ENCODE peak calls at places on chromosomes 2 and 18, in nine cellular contexts. One of them, this sample, is unnamed.

GRCh38 chr2:219369447-219369861 is 18.3 kb downstream of the DNPEP start:
- DNase-seq in astrocyte of the spinal cord: peak; percentile 48
- DNase-seq in epithelial cell of esophagus: peak; percentile 61
- DNase-seq in cardiac fibroblast: peak; percentile 88
- DNase-seq in lung: peak; percentile 68
- DNase-seq in foreskin fibroblast: peak; percentile 45
- DNase-seq in transverse colon: peak; percentile 51
- DNase-seq in lower lobe of right lung: peak; percentile 64
- DNase-seq in dorsolateral prefrontal cortex: no peak
- DNase-seq in this sample: no peak

GRCh38 chr2:160406591-160407392 is 86.8 kb downstream of the RBMS1 start:
- DNase-seq in astrocyte of the spinal cord: peak; percentile 83
- DNase-seq in epithelial cell of esophagus: peak; percentile 67
- DNase-seq in cardiac fibroblast: peak; percentile 86
- DNase-seq in lung: peak; percentile 56
- DNase-seq in foreskin fibroblast: peak; percentile 42
- DNase-seq in transverse colon: peak; percentile 58
- DNase-seq in lower lobe of right lung: peak; percentile 76
- DNase-seq in dorsolateral prefrontal cortex: peak; percentile 52
- DNase-seq in this sample: no peak

GRCh38 chr2:2886934-2887333 is 490.7 kb downstream of the EIPR1 start:
- DNase-seq in astrocyte of the spinal cord: no peak
- DNase-seq in epithelial cell of esophagus: no peak
- DNase-seq in cardiac fibroblast: no peak
- DNase-seq in lung: no peak
- DNase-seq in foreskin fibroblast: no peak
- DNase-seq in transverse colon: no peak
- DNase-seq in lower lobe of right lung: no peak
- DNase-seq in dorsolateral prefrontal cortex: no peak
- DNase-seq in this sample: no peak

GRCh38 chr2:200150411-200151086 is 155.9 kb upstream of the SPATS2L start:
- DNase-seq in astrocyte of the spinal cord: no peak
- DNase-seq in epithelial cell of esophagus: no peak
- DNase-seq in cardiac fibroblast: no peak
- DNase-seq in lung: no peak
- DNase-seq in foreskin fibroblast: no peak
- DNase-seq in transverse colon: no peak
- DNase-seq in lower lobe of right lung: no peak
- DNase-seq in dorsolateral prefrontal cortex: no peak
- DNase-seq in this sample: no peak

GRCh38 chr18:49935215-49935614 is 121.9 kb upstream of the ACAA2 start:
- DNase-seq in astrocyte of the spinal cord: no peak
- DNase-seq in epithelial cell of esophagus: no peak
- DNase-seq in cardiac fibroblast: no peak
- DNase-seq in lung: no peak
- DNase-seq in foreskin fibroblast: no peak
- DNase-seq in transverse colon: no peak
- DNase-seq in lower lobe of right lung: no peak
- DNase-seq in dorsolateral prefrontal cortex: no peak
- DNase-seq in this sample: no peak

GRCh38 chr2:172858473-172858745 is 122.8 kb downstream of the RAPGEF4 start:
- DNase-seq in astrocyte of the spinal cord: no peak
- DNase-seq in epithelial cell of esophagus: peak; percentile 45
- DNase-seq in cardiac fibroblast: peak; percentile 69
- DNase-seq in lung: no peak
- DNase-seq in foreskin fibroblast: no peak
- DNase-seq in transverse colon: no peak
- DNase-seq in lower lobe of right lung: no peak
- DNase-seq in dorsolateral prefrontal cortex: no peak
- DNase-seq in this sample: no peak

GRCh38 chr2:113858764-113859163 is 31.1 kb upstream of the ACTR3 start:
- DNase-seq in astrocyte of the spinal cord: peak; percentile 86
- DNase-seq in epithelial cell of esophagus: peak; percentile 94
- DNase-seq in cardiac fibroblast: peak; percentile 73
- DNase-seq in lung: no peak
- DNase-seq in foreskin fibroblast: peak; percentile 92
- DNase-seq in transverse colon: no peak
- DNase-seq in lower lobe of right lung: no peak
- DNase-seq in dorsolateral prefrontal cortex: no peak
- DNase-seq in this sample: peak; percentile 77

GRCh38 chr2:224173882-224174415 is 134.9 kb upstream of the SERPINE2 start:
- DNase-seq in astrocyte of the spinal cord: no peak
- DNase-seq in epithelial cell of esophagus: no peak
- DNase-seq in cardiac fibroblast: no peak
- DNase-seq in lung: no peak
- DNase-seq in foreskin fibroblast: no peak
- DNase-seq in transverse colon: no peak
- DNase-seq in lower lobe of right lung: no peak
- DNase-seq in dorsolateral prefrontal cortex: no peak
- DNase-seq in this sample: no peak

GRCh38 chr2:113831156-113831555 is 58.7 kb upstream of the ACTR3 start:
- DNase-seq in astrocyte of the spinal cord: peak; percentile 50
- DNase-seq in epithelial cell of esophagus: peak; percentile 96
- DNase-seq in cardiac fibroblast: peak; percentile 15
- DNase-seq in lung: no peak
- DNase-seq in foreskin fibroblast: peak; percentile 51
- DNase-seq in transverse colon: no peak
- DNase-seq in lower lobe of right lung: no peak
- DNase-seq in dorsolateral prefrontal cortex: no peak
- DNase-seq in this sample: no peak

GRCh38 chr2:239354132-239354790 is 46.6 kb downstream of the HDAC4 start:
- DNase-seq in astrocyte of the spinal cord: no peak
- DNase-seq in epithelial cell of esophagus: no peak
- DNase-seq in cardiac fibroblast: no peak
- DNase-seq in lung: no peak
- DNase-seq in foreskin fibroblast: no peak
- DNase-seq in transverse colon: no peak
- DNase-seq in lower lobe of right lung: no peak
- DNase-seq in dorsolateral prefrontal cortex: no peak
- DNase-seq in this sample: no peak

GRCh38 chr2:119715409-119716295 is 36.7 kb downstream of the TMEM177 start:
- DNase-seq in astrocyte of the spinal cord: no peak
- DNase-seq in epithelial cell of esophagus: no peak
- DNase-seq in cardiac fibroblast: no peak
- DNase-seq in lung: no peak
- DNase-seq in foreskin fibroblast: no peak
- DNase-seq in transverse colon: no peak
- DNase-seq in lower lobe of right lung: no peak
- DNase-seq in dorsolateral prefrontal cortex: no peak
- DNase-seq in this sample: no peak

GRCh38 chr2:151237422-151238012 is 24.1 kb downstream of the RBM43 start:
- DNase-seq in astrocyte of the spinal cord: no peak
- DNase-seq in epithelial cell of esophagus: peak; percentile 76
- DNase-seq in cardiac fibroblast: no peak
- DNase-seq in lung: no peak
- DNase-seq in foreskin fibroblast: no peak
- DNase-seq in transverse colon: no peak
- DNase-seq in lower lobe of right lung: no peak
- DNase-seq in dorsolateral prefrontal cortex: no peak
- DNase-seq in this sample: no peak

GRCh38 chr18:8139127-8139591 is 470.1 kb upstream of the RAB12 start:
- DNase-seq in astrocyte of the spinal cord: no peak
- DNase-seq in epithelial cell of esophagus: no peak
- DNase-seq in cardiac fibroblast: peak; percentile 13
- DNase-seq in lung: no peak
- DNase-seq in foreskin fibroblast: no peak
- DNase-seq in transverse colon: no peak
- DNase-seq in lower lobe of right lung: no peak
- DNase-seq in dorsolateral prefrontal cortex: no peak
- DNase-seq in this sample: no peak
- TF ChIP-seq CTCF in astrocyte of the spinal cord: no peak
- TF ChIP-seq CTCF in epithelial cell of esophagus: no peak
- TF ChIP-seq CTCF in cardiac fibroblast: no peak
- TF ChIP-seq CTCF in lung: no peak
- TF ChIP-seq CTCF in foreskin fibroblast: no peak
- TF ChIP-seq CTCF in transverse colon: no peak
- TF ChIP-seq CTCF in lower lobe of right lung: no peak
- TF ChIP-seq CTCF in dorsolateral prefrontal cortex: no peak
- TF ChIP-seq CTCF in this sample: no peak

GRCh38 chr18:26545335-26545734 is 3.0 kb downstream of the KCTD1 start:
- DNase-seq in astrocyte of the spinal cord: no peak
- DNase-seq in epithelial cell of esophagus: no peak
- DNase-seq in cardiac fibroblast: no peak
- DNase-seq in lung: no peak
- DNase-seq in foreskin fibroblast: no peak
- DNase-seq in transverse colon: no peak
- DNase-seq in lower lobe of right lung: no peak
- DNase-seq in dorsolateral prefrontal cortex: no peak
- DNase-seq in this sample: no peak

GRCh38 chr18:26545737-26546136 is 2.6 kb downstream of the KCTD1 start:
- DNase-seq in astrocyte of the spinal cord: no peak
- DNase-seq in epithelial cell of esophagus: peak; percentile 29
- DNase-seq in cardiac fibroblast: no peak
- DNase-seq in lung: no peak
- DNase-seq in foreskin fibroblast: no peak
- DNase-seq in transverse colon: no peak
- DNase-seq in lower lobe of right lung: no peak
- DNase-seq in dorsolateral prefrontal cortex: no peak
- DNase-seq in this sample: no peak

GRCh38 chr18:26543368-26543767 is 5.0 kb downstream of the KCTD1 start:
- DNase-seq in astrocyte of the spinal cord: no peak
- DNase-seq in epithelial cell of esophagus: no peak
- DNase-seq in cardiac fibroblast: no peak
- DNase-seq in lung: no peak
- DNase-seq in foreskin fibroblast: no peak
- DNase-seq in transverse colon: no peak
- DNase-seq in lower lobe of right lung: no peak
- DNase-seq in dorsolateral prefrontal cortex: no peak
- DNase-seq in this sample: no peak

GRCh38 chr18:26546170-26546874 is 2.0 kb downstream of the KCTD1 start:
- DNase-seq in astrocyte of the spinal cord: peak; percentile 64
- DNase-seq in epithelial cell of esophagus: peak; percentile 60
- DNase-seq in cardiac fibroblast: no peak
- DNase-seq in lung: no peak
- DNase-seq in foreskin fibroblast: no peak
- DNase-seq in transverse colon: no peak
- DNase-seq in lower lobe of right lung: no peak
- DNase-seq in dorsolateral prefrontal cortex: no peak
- DNase-seq in this sample: no peak

DNA sequence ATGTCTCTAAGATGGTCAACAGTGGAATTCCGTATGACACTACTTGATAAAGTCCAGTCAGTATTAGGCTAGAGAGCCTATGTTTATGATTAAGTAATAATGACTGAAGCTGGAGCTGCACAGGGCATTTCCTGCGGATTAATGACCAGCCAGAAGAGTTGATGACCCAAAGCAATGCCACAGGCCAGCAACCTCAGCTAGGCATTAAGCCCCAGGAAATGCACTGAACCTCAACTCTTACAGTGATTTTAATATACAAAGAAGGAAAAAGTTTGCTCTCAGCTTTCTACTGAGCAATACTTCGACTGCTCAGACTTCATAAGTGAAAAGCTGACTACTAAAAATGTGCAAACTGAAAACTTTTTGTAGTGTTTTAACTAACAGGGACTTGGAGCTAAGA is 3.9 kb downstream of the KCTD1 start:
- DNase-seq in astrocyte of the spinal cord: no peak
- DNase-seq in epithelial cell of esophagus: no peak
- DNase-seq in cardiac fibroblast: no peak
- DNase-seq in lung: no peak
- DNase-seq in foreskin fibroblast: no peak
- DNase-seq in transverse colon: no peak
- DNase-seq in lower lobe of right lung: no peak
- DNase-seq in dorsolateral prefrontal cortex: no peak
- DNase-seq in this sample: no peak
- H3K4me3 ChIP-seq in astrocyte of the spinal cord: no peak overlapping the region
- H3K4me3 ChIP-seq in epithelial cell of esophagus: peak overlapping the region; percentile 63
- H3K4me3 ChIP-seq in cardiac fibroblast: no peak overlapping the region
- H3K4me3 ChIP-seq in lung: no peak overlapping the region
- H3K4me3 ChIP-seq in foreskin fibroblast: no peak overlapping the region
- H3K4me3 ChIP-seq in transverse colon: no peak overlapping the region
- H3K4me3 ChIP-seq in lower lobe of right lung: no peak overlapping the region
- H3K4me3 ChIP-seq in dorsolateral prefrontal cortex: peak overlapping the region; percentile 71
- H3K4me3 ChIP-seq in this sample: no peak overlapping the region

DNA sequence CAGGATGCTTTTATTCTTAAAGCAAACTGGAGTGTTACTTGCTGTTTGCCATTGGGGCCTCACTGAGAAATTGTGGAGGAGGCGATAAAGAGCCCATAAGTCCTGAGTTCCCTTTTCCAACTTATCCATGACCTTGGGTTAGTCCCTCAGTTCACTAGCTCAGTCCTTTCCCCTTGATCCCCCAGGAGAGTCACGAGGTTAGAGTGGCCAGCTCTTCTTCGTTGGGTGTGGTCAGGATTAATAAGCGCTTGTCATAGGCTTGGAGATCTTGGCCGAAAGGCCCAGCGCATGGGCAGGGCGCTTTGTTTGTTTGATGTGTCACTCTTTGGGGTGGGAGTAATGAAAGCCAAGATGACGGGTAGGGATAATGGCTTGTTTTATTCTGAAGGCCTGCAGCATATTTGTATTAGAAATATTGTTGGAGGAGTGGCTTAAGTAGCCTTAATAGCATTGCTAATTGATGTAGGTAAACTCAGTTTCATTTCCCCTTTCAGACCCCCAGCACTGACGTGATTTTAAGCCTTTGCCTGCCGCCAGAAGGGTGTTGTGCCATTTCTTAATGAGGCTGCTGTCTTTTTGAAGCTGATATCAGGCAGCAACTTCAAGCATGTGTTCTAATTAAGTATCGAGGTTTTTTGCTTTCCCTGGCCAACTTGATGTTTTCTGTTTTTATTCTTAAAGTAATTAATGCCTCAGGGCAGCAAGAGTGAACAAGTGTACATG is 15.7 kb downstream of the GRHL1 start:
- DNase-seq in astrocyte of the spinal cord: no peak
- DNase-seq in epithelial cell of esophagus: peak; percentile 79
- DNase-seq in cardiac fibroblast: no peak
- DNase-seq in lung: no peak
- DNase-seq in foreskin fibroblast: peak; percentile 64
- DNase-seq in transverse colon: no peak
- DNase-seq in lower lobe of right lung: no peak
- DNase-seq in dorsolateral prefrontal cortex: no peak
- DNase-seq in this sample: no peak
- TF ChIP-seq CTCF in astrocyte of the spinal cord: no peak
- TF ChIP-seq CTCF in epithelial cell of esophagus: no peak
- TF ChIP-seq CTCF in cardiac fibroblast: no peak
- TF ChIP-seq CTCF in lung: no peak
- TF ChIP-seq CTCF in foreskin fibroblast: no peak
- TF ChIP-seq CTCF in transverse colon: no peak
- TF ChIP-seq CTCF in lower lobe of right lung: no peak
- TF ChIP-seq CTCF in dorsolateral prefrontal cortex: no peak
- TF ChIP-seq CTCF in this sample: no peak

DNA sequence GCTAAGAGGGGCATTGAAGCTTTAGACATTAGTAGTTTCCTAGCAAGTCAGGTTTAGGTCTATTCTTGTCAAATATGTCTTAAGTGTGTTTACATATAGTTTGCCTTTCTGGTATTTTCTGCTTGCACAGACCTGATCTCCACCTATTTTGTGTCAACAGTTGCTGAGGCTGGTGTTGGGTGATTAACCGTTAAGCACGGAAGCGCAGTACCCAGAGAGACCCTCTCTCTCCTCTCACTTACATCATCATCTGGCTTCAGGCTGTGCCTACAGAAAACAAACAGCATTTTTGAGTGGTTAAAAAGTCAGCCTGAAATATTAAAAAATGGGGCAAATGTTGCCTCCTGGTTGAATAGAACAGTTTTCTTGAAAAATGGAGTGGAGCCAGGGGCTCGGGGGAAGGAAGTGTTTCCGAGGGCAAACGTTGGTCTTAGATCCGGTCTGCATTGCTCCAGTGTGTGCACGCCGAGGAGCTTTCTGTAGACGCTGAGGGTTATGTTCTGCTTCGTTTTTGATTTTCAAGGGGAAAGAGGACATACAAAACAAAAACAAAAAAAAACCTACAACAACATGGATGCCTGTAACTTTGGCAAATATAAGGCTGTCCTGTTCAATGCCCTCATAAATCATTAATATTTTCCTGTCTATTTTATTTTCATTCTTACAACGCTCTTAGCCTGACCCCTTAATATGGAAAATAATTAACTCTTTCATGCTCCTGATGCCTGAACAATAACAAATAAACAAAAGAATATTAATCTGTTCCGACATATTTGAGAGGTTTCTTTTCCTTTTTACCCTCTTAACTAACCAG is 120.8 kb downstream of the MEIS1 start:
- DNase-seq in astrocyte of the spinal cord: no peak
- DNase-seq in epithelial cell of esophagus: peak; percentile 90
- DNase-seq in cardiac fibroblast: peak; percentile 71
- DNase-seq in lung: no peak
- DNase-seq in foreskin fibroblast: no peak
- DNase-seq in transverse colon: no peak
- DNase-seq in lower lobe of right lung: no peak
- DNase-seq in dorsolateral prefrontal cortex: no peak
- DNase-seq in this sample: no peak
- H3K4me3 ChIP-seq in astrocyte of the spinal cord: no peak overlapping the region
- H3K4me3 ChIP-seq in epithelial cell of esophagus: no peak overlapping the region
- H3K4me3 ChIP-seq in cardiac fibroblast: peak overlapping the region; percentile 18
- H3K4me3 ChIP-seq in lung: no peak overlapping the region
- H3K4me3 ChIP-seq in foreskin fibroblast: no peak overlapping the region
- H3K4me3 ChIP-seq in transverse colon: no peak overlapping the region
- H3K4me3 ChIP-seq in lower lobe of right lung: peak overlapping the region; percentile 31
- H3K4me3 ChIP-seq in dorsolateral prefrontal cortex: peak overlapping the region; percentile 52
- H3K4me3 ChIP-seq in this sample: no peak overlapping the region